ENCODE peak calls at places on chromosomes 11 and 22, in nine cellular contexts. E, P, C, U, X, K, Z, B and S are unnamed samples.

GRCh38 chr11:92980291-92980690 is 10.8 kb downstream of the MTNR1B start:
- DNase-seq in E (no peak), P (no peak), C (no peak), U (no peak), X (no peak), K (no peak), Z (no peak), B (no peak), S (no peak)

GRCh38 chr11:33291004-33291777 is 34.0 kb downstream of the HIPK3 start:
- DNase-seq in E (no peak), P (no peak), C (no peak), U (no peak), X (no peak), K (no peak), Z (no peak), B (no peak), S (no peak)

GRCh38 chr11:73100578-73100977 is 41.5 kb downstream of the FCHSD2 start:
- DNase-seq in E (no peak), P (no peak), C (no peak), U (no peak), X (no peak), K (no peak), Z (no peak), B (no peak), S (no peak)

GRCh38 chr11:125494987-125495725 is 909 bp downstream of the FEZ1 start:
- DNase-seq in E (peak; percentile 48), P (no peak), C (no peak), U (peak; percentile 48), X (no peak), K (peak; percentile 75), Z (no peak), B (peak; percentile 68), S (no peak)

GRCh38 chr11:122754553-122755322 is 83.6 kb upstream of the CRTAM start:
- DNase-seq in E (no peak), P (no peak), C (no peak), U (peak; percentile 27), X (peak; percentile 47), K (no peak), Z (peak; percentile 8), B (no peak), S (no peak)

GRCh38 chr11:57216463-57216862 is 20.6 kb downstream of the APLNR start:
- DNase-seq in E (no peak), P (no peak), C (no peak), U (no peak), X (no peak), K (no peak), Z (no peak), B (no peak), S (no peak)

GRCh38 chr22:38316340-38317236 is 645 bp downstream of the CSNK1E start:
- DNase-seq in E (peak; percentile 82), P (peak; percentile 77), C (no peak), U (peak; percentile 46), X (peak; percentile 56), K (peak; percentile 85), Z (peak; percentile 28), B (peak; percentile 61), S (peak; percentile 20)

GRCh38 chr22:32971252-32971651 is 86.9 kb downstream of the SYN3 start:
- DNase-seq in E (no peak), P (no peak), C (no peak), U (no peak), X (no peak), K (peak; percentile 26), Z (no peak), B (no peak), S (no peak)

GRCh38 chr22:29914165-29914564 is 31.2 kb downstream of the MTMR3 start:
- DNase-seq in E (no peak), P (no peak), C (peak; percentile 67), U (no peak), X (no peak), K (peak; percentile 87), Z (no peak), B (no peak), S (no peak)

GRCh38 chr11:33259869-33260268 is 2.7 kb downstream of the HIPK3 start:
- DNase-seq in E (no peak), P (no peak), C (no peak), U (no peak), X (no peak), K (peak; percentile 39), Z (no peak), B (no peak), S (no peak)

GRCh38 chr11:111272420-111272819 is 25.9 kb upstream of the POU2AF3 start:
- DNase-seq in E (no peak), P (no peak), C (no peak), U (no peak), X (no peak), K (no peak), Z (no peak), B (no peak), S (no peak)

GRCh38 chr11:62057069-62057468 is 66.7 kb upstream of the INCENP start:
- DNase-seq in E (no peak), P (no peak), C (no peak), U (no peak), X (no peak), K (no peak), Z (no peak), B (no peak), S (no peak)

GRCh38 chr11:93775289-93775688 is 8.8 kb upstream of the MED17 start:
- DNase-seq in E (no peak), P (no peak), C (no peak), U (peak; percentile 13), X (no peak), K (no peak), Z (no peak), B (peak; percentile 17), S (no peak)

GRCh38 chr22:37141971-37142647 is 7.6 kb downstream of the IL2RB start:
- DNase-seq in E (no peak), P (no peak), C (no peak), U (no peak), X (no peak), K (no peak), Z (no peak), B (no peak), S (no peak)

GRCh38 chr11:72753341-72754148 is 1.3 kb upstream of the ARAP1 start:
- DNase-seq in E (no peak), P (no peak), C (no peak), U (no peak), X (no peak), K (peak; percentile 12), Z (no peak), B (no peak), S (no peak)

GRCh38 chr22:19121631-19122142 is 525 bp downstream of the DGCR2 start:
- DNase-seq in E (peak; percentile 44), P (peak; percentile 76), C (no peak), U (peak; percentile 48), X (peak; percentile 27), K (peak; percentile 72), Z (peak; percentile 24), B (peak; percentile 62), S (no peak)

GRCh38 chr11:61971177-61972111 is 4.0 kb upstream of the FTH1 start:
- DNase-seq in E (peak; percentile 94), P (peak; percentile 96), C (peak; percentile 97), U (peak; percentile 61), X (peak; percentile 19), K (peak; percentile 99), Z (peak; percentile 41), B (peak; percentile 85), S (peak; percentile 86)

GRCh38 chr11:101428918-101429317 is 154.9 kb downstream of the TRPC6 start:
- DNase-seq in E (no peak), P (no peak), C (no peak), U (no peak), X (no peak), K (peak; percentile 40), Z (no peak), B (no peak), S (no peak)

GRCh38 chr11:8092587-8093424 is 11.8 kb downstream of the TUB start:
- DNase-seq in E (peak; percentile 22), P (peak; percentile 67), C (peak; percentile 38), U (peak; percentile 71), X (no peak), K (peak; percentile 88), Z (no peak), B (peak; percentile 57), S (peak; percentile 68)

GRCh38 chr11:64931290-64931689 is 4.4 kb downstream of the GPHA2 start:
- DNase-seq in E (no peak), P (no peak), C (no peak), U (no peak), X (no peak), K (no peak), Z (no peak), B (no peak), S (no peak)

GRCh38 chr22:17103351-17103750 is 17.8 kb downstream of the TMEM121B start:
- DNase-seq in E (no peak), P (no peak), C (no peak), U (no peak), X (no peak), K (no peak), Z (no peak), B (no peak), S (no peak)

GRCh38 chr22:42368379-42369249 is 63.6 kb downstream of the NFAM1 start:
- DNase-seq in E (no peak), P (peak; percentile 56), C (no peak), U (no peak), X (peak; percentile 29), K (no peak), Z (peak; percentile 17), B (peak; percentile 47), S (no peak)